ENCODE peak calls at places on chromosome 21, in ten cellular contexts. H is right lobe of liver, F is fibroblast of pulmonary artery, G is astrocyte, Q is WTC11, I is body of pancreas, T is ovary, M is psoas muscle, Y is epithelial cell of esophagus, K is BE2C. X is an unnamed sample.

GRCh38 chr21:39673736-39674135 is 61.0 kb downstream of the B3GALT5 start:
- DNase-seq in H (no peak), F (no peak), G (no peak), Q (no peak), I (peak), T (no peak), M (no peak), Y (no peak), K (no peak), X (no peak)

GRCh38 chr21:45763074-45763473 is 119.5 kb downstream of the PCBP3 start:
- DNase-seq in H (no peak), F (no peak), G (peak), Q (no peak), I (no peak), T (no peak), M (no peak), Y (no peak), K (no peak), X (no peak)

GRCh38 chr21:29187939-29188338 is 57.5 kb downstream of the MAP3K7CL start:
- DNase-seq in H (peak), F (peak), G (peak), Q (no peak), I (peak), T (peak), M (peak), Y (peak), K (no peak), X (no peak)

GRCh38 chr21:35674895-35675470 is 385.3 kb downstream of the SETD4 start:
- DNase-seq in H (no peak), F (peak), G (no peak), Q (no peak), I (peak), T (no peak), M (no peak), Y (no peak), K (no peak), X (no peak)

GRCh38 chr21:33132054-33132453 is 62.1 kb downstream of the OLIG1 start:
- DNase-seq in H (no peak), F (no peak), G (no peak), Q (no peak), I (no peak), T (no peak), M (no peak), Y (peak), K (no peak), X (no peak)

GRCh38 chr21:21624674-21625073 is 626.5 kb downstream of the NCAM2 start:
- DNase-seq in H (no peak), F (peak), G (peak), Q (no peak), I (no peak), T (no peak), M (no peak), Y (no peak), K (no peak), X (no peak)

GRCh38 chr21:21084179-21084578 is 86.0 kb downstream of the NCAM2 start:
- DNase-seq in H (no peak), F (peak), G (peak), Q (no peak), I (no peak), T (no peak), M (no peak), Y (no peak), K (no peak), X (no peak)

GRCh38 chr21:46063227-46063626 is 34.7 kb upstream of the COL6A2 start:
- DNase-seq in H (no peak), F (peak), G (no peak), Q (no peak), I (no peak), T (no peak), M (peak), Y (no peak), K (no peak), X (no peak)

GRCh38 chr21:26226724-26227123 is 56.2 kb upstream of the APP start:
- DNase-seq in H (no peak), F (no peak), G (no peak), Q (no peak), I (no peak), T (no peak), M (no peak), Y (no peak), K (no peak), X (no peak)

GRCh38 chr21:46323227-46323709 is 402 bp downstream of the C21orf58 start:
- DNase-seq in H (no peak), F (no peak), G (no peak), Q (peak), I (peak), T (no peak), M (no peak), Y (peak), K (no peak), X (peak)

GRCh38 chr21:27047331-27048314 is 80.7 kb upstream of the ADAMTS5 start:
- DNase-seq in H (no peak), F (peak), G (no peak), Q (no peak), I (no peak), T (no peak), M (no peak), Y (peak), K (no peak), X (no peak)

GRCh38 chr21:46661211-46661625 is 25.7 kb downstream of the PRMT2 start:
- DNase-seq in H (no peak), F (peak), G (peak), Q (peak), I (peak), T (peak), M (peak), Y (peak), K (peak), X (peak)

GRCh38 chr21:33651965-33652680 is 9.8 kb downstream of the ITSN1 start:
- DNase-seq in H (no peak), F (no peak), G (no peak), Q (no peak), I (no peak), T (no peak), M (no peak), Y (no peak), K (no peak), X (no peak)

GRCh38 chr21:41120997-41121396 is 47.0 kb upstream of the BACE2 start:
- DNase-seq in H (no peak), F (no peak), G (no peak), Q (no peak), I (no peak), T (no peak), M (no peak), Y (no peak), K (no peak), X (no peak)

GRCh38 chr21:41124626-41125240 is 43.2 kb upstream of the BACE2 start:
- DNase-seq in H (no peak), F (no peak), G (no peak), Q (no peak), I (no peak), T (no peak), M (no peak), Y (no peak), K (no peak), X (no peak)

GRCh38 chr21:41119901-41120300 is 48.1 kb upstream of the BACE2 start:
- DNase-seq in H (no peak), F (no peak), G (no peak), Q (no peak), I (no peak), T (no peak), M (no peak), Y (peak), K (no peak), X (no peak)

GRCh38 chr21:41121785-41122415 is 46.1 kb upstream of the BACE2 start:
- DNase-seq in H (peak), F (peak), G (peak), Q (peak), I (peak), T (peak), M (peak), Y (peak), K (peak), X (peak)
- TF ChIP-seq CTCF in H (peak), F (peak), G (peak), Q (peak), I (peak), T (peak), M (peak), Y (peak), K (peak), X (peak)

DNA sequence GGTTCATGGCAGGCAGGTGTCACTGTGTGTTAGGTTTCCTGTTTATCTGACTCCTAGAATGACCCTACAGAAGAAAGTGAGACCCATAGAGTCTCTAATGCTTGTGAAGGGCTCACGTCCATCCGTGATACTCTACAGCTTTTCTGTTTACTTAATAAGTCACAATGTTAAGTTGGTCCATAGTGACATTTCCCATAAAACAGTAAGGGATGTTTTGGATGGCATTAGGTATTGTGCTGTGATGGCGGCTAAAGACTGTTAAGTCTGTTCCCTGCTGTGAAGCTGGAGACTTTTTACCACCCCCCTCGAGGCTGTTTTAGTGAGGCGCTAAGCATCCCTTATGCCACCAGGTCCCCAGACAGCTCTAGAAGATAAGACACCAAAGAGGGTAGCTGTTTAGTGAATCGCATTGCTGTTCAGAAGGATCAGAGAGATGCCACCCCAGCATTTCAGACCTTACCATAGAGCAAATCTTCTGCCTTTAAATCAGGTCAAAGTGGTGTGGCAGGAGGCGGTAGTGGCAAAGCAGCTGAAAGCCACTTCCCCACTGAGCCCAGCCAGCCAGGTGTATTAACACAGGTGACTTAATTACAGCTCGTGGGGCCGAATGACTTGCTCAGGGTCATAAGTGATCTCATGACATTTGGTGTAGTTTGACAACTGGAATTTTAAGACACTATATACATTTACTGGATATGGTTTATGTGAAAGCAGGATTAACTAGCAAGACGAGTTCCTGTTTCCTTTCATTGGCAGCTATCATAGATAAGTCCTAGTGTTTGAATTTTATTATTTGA is 25.0 kb downstream of the SLC37A1 start:
- DNase-seq in H (no peak), F (no peak), G (no peak), Q (no peak), I (no peak), T (no peak), M (no peak), Y (no peak), K (no peak), X (no peak)
- TF ChIP-seq CTCF in H (no peak), F (no peak), G (no peak), Q (no peak), I (no peak), T (no peak), M (no peak), Y (no peak), K (no peak), X (no peak)

GRCh38 chr21:14952916-14953315 is 111.9 kb downstream of the NRIP1 start:
- DNase-seq in H (no peak), F (no peak), G (no peak), Q (no peak), I (no peak), T (no peak), M (no peak), Y (no peak), K (no peak), X (no peak)
- TF ChIP-seq CTCF in H (no peak), F (peak), G (peak), Q (no peak), I (no peak), T (no peak), M (no peak), Y (no peak), K (peak), X (no peak)

DNA sequence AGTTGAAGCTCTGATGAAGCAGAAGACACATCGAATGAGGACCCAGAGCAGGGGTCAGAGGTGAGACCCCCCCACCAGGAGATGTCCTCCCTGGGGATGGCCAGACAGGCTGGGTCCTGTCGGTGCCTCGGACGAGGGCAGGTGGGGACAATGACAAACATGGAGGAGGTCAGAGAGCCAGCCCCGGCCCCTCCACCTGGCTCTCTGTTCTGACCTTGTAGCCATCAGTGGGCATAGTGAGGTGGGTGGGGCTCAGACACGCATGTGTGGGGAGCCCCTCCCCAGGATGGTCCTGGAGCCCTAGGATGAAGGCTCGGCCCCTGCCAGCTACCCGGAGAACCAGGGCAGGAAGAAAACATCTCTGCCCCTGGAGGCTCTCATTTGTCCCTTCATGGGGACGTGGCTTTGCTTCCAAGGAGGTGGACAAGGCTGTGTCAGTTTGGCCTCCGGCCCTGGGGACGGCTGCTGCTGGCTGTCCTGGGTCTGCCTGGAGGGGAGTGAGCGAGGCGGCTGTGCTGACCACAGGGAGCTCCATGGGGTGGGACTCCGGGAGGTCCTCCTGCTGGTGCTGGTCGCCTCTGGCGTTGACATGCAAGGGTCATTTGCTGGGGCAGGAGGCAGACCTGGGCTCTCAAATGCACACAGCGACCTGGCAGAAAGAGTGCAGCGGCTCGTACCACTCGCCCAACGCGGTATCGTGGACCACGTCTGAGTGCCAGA is 2.6 kb downstream of the KRTAP10-6 start:
- DNase-seq in H (no peak), F (no peak), G (no peak), Q (no peak), I (no peak), T (no peak), M (no peak), Y (no peak), K (no peak), X (no peak)
- TF ChIP-seq CTCF in H (no peak), F (no peak), G (no peak), Q (no peak), I (no peak), T (no peak), M (no peak), Y (no peak), K (no peak), X (no peak)

GRCh38 chr21:19322360-19322759 is 918.8 kb upstream of the TMPRSS15 start:
- DNase-seq in H (no peak), F (peak), G (no peak), Q (no peak), I (no peak), T (no peak), M (no peak), Y (no peak), K (no peak), X (no peak)
- TF ChIP-seq CTCF in H (no peak), F (no peak), G (no peak), Q (no peak), I (peak), T (no peak), M (no peak), Y (no peak), K (peak), X (no peak)

DNA sequence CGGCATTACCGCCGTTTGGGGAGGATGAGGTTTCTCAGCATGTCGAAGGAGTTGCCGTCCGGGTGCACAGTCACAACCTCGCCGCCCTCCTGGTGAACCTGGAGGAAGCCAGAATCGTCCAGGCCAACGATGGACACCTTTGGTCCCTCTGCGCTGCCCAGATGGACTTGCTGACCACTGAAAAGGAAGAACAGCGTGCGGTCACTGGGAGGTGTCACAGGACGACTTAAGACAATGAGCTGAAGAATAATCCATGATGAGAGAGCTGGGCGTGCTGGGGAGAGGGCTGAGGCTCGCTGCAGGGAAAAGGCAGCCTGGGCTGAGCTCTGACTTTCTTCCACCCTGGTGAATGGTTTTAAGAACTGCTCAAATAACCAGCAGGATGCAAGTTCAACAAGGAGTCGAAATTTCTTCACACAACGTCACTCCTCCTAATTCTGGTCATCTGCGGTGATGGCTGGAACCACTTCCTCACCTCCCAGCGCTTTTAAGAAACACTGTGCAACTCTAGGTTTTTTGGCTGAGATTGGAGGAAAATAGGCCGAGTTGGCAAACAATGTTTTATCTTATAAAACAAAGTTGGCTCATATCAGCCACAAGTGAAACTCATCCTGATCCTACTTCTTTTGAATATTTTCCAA is 55.4 kb downstream of the SIM2 start:
- DNase-seq in H (no peak), F (no peak), G (peak), Q (no peak), I (no peak), T (no peak), M (no peak), Y (no peak), K (no peak), X (no peak)
- TF ChIP-seq CTCF in H (no peak), F (no peak), G (no peak), Q (no peak), I (no peak), T (no peak), M (no peak), Y (no peak), K (no peak), X (no peak)

DNA sequence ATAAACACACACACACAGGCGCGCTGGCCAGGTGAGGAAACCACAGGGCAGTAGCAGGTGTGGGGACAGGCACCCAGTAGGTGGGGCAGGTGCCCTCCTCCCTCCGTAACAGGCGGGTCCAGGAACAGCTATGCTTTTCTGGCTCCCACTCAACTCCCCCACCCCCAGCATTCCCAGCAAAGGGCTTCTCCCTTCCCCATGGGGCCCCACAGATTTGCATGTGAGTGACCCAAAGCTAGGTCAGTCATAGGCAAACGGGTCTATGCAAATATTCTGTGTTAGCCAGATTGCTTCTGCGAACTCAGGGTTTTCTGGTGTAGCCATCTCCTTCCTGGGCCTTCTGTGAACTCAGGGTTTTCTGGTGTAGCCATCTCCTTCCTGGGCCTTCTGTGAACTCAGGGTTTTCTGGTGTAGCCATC is 114.2 kb downstream of the SIK1 start:
- DNase-seq in H (peak), F (no peak), G (no peak), Q (peak), I (peak), T (no peak), M (no peak), Y (no peak), K (no peak), X (no peak)
- TF ChIP-seq CTCF in H (no peak), F (no peak), G (no peak), Q (no peak), I (no peak), T (no peak), M (no peak), Y (no peak), K (no peak), X (no peak)

X was measured in glutamatergic neuron.